ENCODE peak calls at places on chromosome 14, in nine cellular contexts. I is pancreas; N is brain microvascular endothelial cell; F is uterus; D is OCI-LY7; P is adrenal gland; H is endodermal cell; L is CD8-positive, alpha-beta T cell; G is lung. R is an unnamed sample. For H3K36me3, the result is how much of the 10 kb centered on the place peaks cover.

GRCh38 chr14:78985668-78986073 is 815.5 kb downstream of the NRXN3 start:
- DNase-seq in I (no peak), N (peak), F (no peak), D (no peak), P (no peak), H (peak), L (no peak), G (no peak), R (no peak)

GRCh38 chr14:95488376-95489162 is 27.9 kb downstream of the SYNE3 start:
- DNase-seq in I (no peak), N (no peak), F (no peak), D (no peak), P (no peak), H (no peak), L (no peak), G (no peak), R (no peak)

GRCh38 chr14:58807271-58807670 is 169.5 kb downstream of the DACT1 start:
- DNase-seq in I (no peak), N (no peak), F (no peak), D (no peak), P (no peak), H (no peak), L (no peak), G (no peak), R (no peak)

GRCh38 chr14:36661506-36662257 is at the start of gene PAX9:
- DNase-seq in I (peak), N (peak), F (no peak), D (peak), P (peak), H (peak), L (no peak), G (peak), R (peak)

GRCh38 chr14:34098045-34098984 is 147.4 kb upstream of the EGLN3 start:
- DNase-seq in I (peak), N (peak), F (peak), D (no peak), P (peak), H (peak), L (no peak), G (no peak), R (no peak)

GRCh38 chr14:22319526-22320352 is 269.3 kb downstream of the DAD1 start:
- DNase-seq in I (peak), N (peak), F (peak), D (peak), P (peak), H (peak), L (no peak), G (peak), R (peak)

GRCh38 chr14:89750206-89750867 is 204.2 kb downstream of the EFCAB11 start:
- DNase-seq in I (no peak), N (no peak), F (no peak), D (no peak), P (no peak), H (no peak), L (no peak), G (no peak), R (no peak)

GRCh38 chr14:59020382-59020781 is 168.1 kb upstream of the DAAM1 start:
- DNase-seq in I (no peak), N (peak), F (no peak), D (peak), P (no peak), H (no peak), L (no peak), G (no peak), R (no peak)

GRCh38 chr14:25953532-25954144 is 644.2 kb downstream of the NOVA1 start:
- DNase-seq in I (peak), N (peak), F (peak), D (no peak), P (peak), H (no peak), L (no peak), G (no peak), R (no peak)

GRCh38 chr14:69059658-69060648 is 80.9 kb upstream of the ACTN1 start:
- DNase-seq in I (no peak), N (peak), F (peak), D (no peak), P (peak), H (no peak), L (no peak), G (peak), R (no peak)

GRCh38 chr14:105123981-105124836 is 44.4 kb downstream of the JAG2 start:
- DNase-seq in I (no peak), N (no peak), F (no peak), D (no peak), P (peak), H (no peak), L (peak), G (no peak), R (no peak)

GRCh38 chr14:77882098-77882497 is 82.2 kb downstream of the ADCK1 start:
- DNase-seq in I (peak), N (no peak), F (no peak), D (no peak), P (peak), H (no peak), L (no peak), G (no peak), R (no peak)

GRCh38 chr14:88488081-88488480 is 66.7 kb downstream of the PTPN21 start:
- DNase-seq in I (no peak), N (no peak), F (no peak), D (no peak), P (no peak), H (no peak), L (no peak), G (no peak), R (no peak)

GRCh38 chr14:53517276-53517960 is 364.3 kb upstream of the DDHD1 start:
- DNase-seq in I (no peak), N (peak), F (no peak), D (no peak), P (no peak), H (no peak), L (no peak), G (no peak), R (no peak)

GRCh38 chr14:38078393-38078792 is 129.3 kb upstream of the SSTR1 start:
- DNase-seq in I (peak), N (no peak), F (peak), D (peak), P (peak), H (no peak), L (peak), G (peak), R (peak)

GRCh38 chr14:50773632-50774541 is 57.1 kb downstream of the NIN start:
- DNase-seq in I (peak), N (peak), F (no peak), D (peak), P (peak), H (peak), L (no peak), G (no peak), R (no peak)

GRCh38 chr14:57502581-57503254 is 9.1 kb upstream of the CCDC198 start:
- DNase-seq in I (no peak), N (no peak), F (no peak), D (no peak), P (no peak), H (no peak), L (no peak), G (no peak), R (no peak)

GRCh38 chr14:67680121-67680602 is 5.7 kb upstream of the VTI1B start:
- DNase-seq in I (no peak), N (peak), F (no peak), D (no peak), P (no peak), H (no peak), L (no peak), G (no peak), R (no peak)

GRCh38 chr14:50836515-50836914 is 5.6 kb upstream of the NIN start:
- DNase-seq in I (no peak), N (no peak), F (no peak), D (no peak), P (no peak), H (no peak), L (no peak), G (no peak), R (no peak)

GRCh38 chr14:20391505-20391904 is 21.8 kb downstream of the TEP1 start:
- DNase-seq in I (no peak), N (no peak), F (no peak), D (no peak), P (no peak), H (no peak), L (no peak), G (no peak), R (no peak)

GRCh38 chr14:74952697-74953484 is 2.5 kb downstream of the PGF start:
- DNase-seq in I (no peak), N (no peak), F (no peak), D (no peak), P (no peak), H (no peak), L (no peak), G (no peak), R (no peak)

GRCh38 chr14:23518716-23519115 is 32.8 kb downstream of the ZFHX2 start:
- DNase-seq in I (no peak), N (no peak), F (no peak), D (no peak), P (no peak), H (peak), L (no peak), G (no peak), R (no peak)

GRCh38 chr14:105305769-105306168 is 5.0 kb upstream of the BRF1 start:
- DNase-seq in I (no peak), N (no peak), F (no peak), D (no peak), P (no peak), H (no peak), L (no peak), G (no peak), R (no peak)

GRCh38 chr14:90276627-90277367 is 20.4 kb downstream of the PSMC1 start:
- DNase-seq in I (no peak), N (peak), F (no peak), D (no peak), P (peak), H (peak), L (no peak), G (no peak), R (no peak)

GRCh38 chr14:60514378-60515243 is 5.7 kb downstream of the SIX6 start:
- DNase-seq in I (peak), N (no peak), F (no peak), D (no peak), P (no peak), H (peak), L (no peak), G (no peak), R (no peak)

GRCh38 chr14:28754209-28754985 is 12.2 kb upstream of the FOXG1 start:
- DNase-seq in I (peak), N (peak), F (no peak), D (peak), P (peak), H (peak), L (no peak), G (no peak), R (peak)

GRCh38 chr14:55129428-55130193 is 559 bp downstream of the LGALS3 start:
- DNase-seq in I (peak), N (peak), F (peak), D (no peak), P (peak), H (peak), L (peak), G (peak), R (peak)

GRCh38 chr14:55128386-55129085 is 516 bp upstream of the LGALS3 start:
- DNase-seq in I (no peak), N (no peak), F (no peak), D (no peak), P (no peak), H (no peak), L (no peak), G (no peak), R (no peak)

GRCh38 chr14:55131782-55132181 is 2.7 kb downstream of the LGALS3 start:
- DNase-seq in I (no peak), N (no peak), F (no peak), D (peak), P (no peak), H (no peak), L (no peak), G (no peak), R (no peak)

GRCh38 chr14:55129086-55129427 is at the start of gene LGALS3:
- DNase-seq in I (peak), N (no peak), F (peak), D (no peak), P (peak), H (peak), L (peak), G (peak), R (peak)

DNA sequence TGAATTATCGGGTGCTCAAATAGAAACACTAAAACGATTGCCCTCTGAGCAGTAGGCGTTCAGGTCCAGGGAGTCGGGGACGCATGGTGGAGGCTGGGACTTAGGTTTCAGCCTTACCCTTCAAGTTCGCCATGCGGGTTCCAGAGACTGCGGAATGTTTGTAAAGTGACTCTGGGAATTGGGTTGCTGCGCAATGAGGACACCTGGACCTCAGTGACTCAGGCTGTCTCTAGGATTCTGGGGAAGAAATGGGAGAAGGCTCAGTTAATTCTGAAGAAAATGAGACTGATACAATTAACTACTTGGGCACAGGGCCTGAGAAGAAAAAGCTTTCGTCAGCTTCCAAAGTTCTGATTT is 1.1 kb downstream of the LGALS3 start:
- DNase-seq in I (peak), N (no peak), F (peak), D (no peak), P (no peak), H (peak), L (no peak), G (no peak), R (no peak)
- H3K4me3 ChIP-seq in I (peak), N (peak), F (peak), D (no peak), P (peak), H (peak), L (no peak), G (peak), R (peak)

GRCh38 chr14:100664841-100665425 is 61.8 kb upstream of the DLK1 start:
- DNase-seq in I (peak), N (no peak), F (peak), D (no peak), P (peak), H (peak), L (no peak), G (no peak), R (no peak)

GRCh38 chr14:100666851-100667250 is 59.8 kb upstream of the DLK1 start:
- DNase-seq in I (no peak), N (no peak), F (no peak), D (no peak), P (no peak), H (no peak), L (no peak), G (no peak), R (no peak)

GRCh38 chr14:100666403-100666802 is 60.3 kb upstream of the DLK1 start:
- DNase-seq in I (no peak), N (no peak), F (no peak), D (no peak), P (peak), H (peak), L (no peak), G (no peak), R (no peak)

GRCh38 chr14:100664234-100664633 is 62.5 kb upstream of the DLK1 start:
- DNase-seq in I (no peak), N (no peak), F (no peak), D (no peak), P (peak), H (peak), L (no peak), G (no peak), R (no peak)

GRCh38 chr14:100665518-100666032 is 61.1 kb upstream of the DLK1 start:
- DNase-seq in I (peak), N (no peak), F (no peak), D (no peak), P (peak), H (peak), L (no peak), G (no peak), R (no peak)
- TF ChIP-seq CTCF in I (no peak), N (no peak), F (no peak), D (no peak), P (no peak), H (no peak), L (no peak), G (no peak), R (no peak)

DNA sequence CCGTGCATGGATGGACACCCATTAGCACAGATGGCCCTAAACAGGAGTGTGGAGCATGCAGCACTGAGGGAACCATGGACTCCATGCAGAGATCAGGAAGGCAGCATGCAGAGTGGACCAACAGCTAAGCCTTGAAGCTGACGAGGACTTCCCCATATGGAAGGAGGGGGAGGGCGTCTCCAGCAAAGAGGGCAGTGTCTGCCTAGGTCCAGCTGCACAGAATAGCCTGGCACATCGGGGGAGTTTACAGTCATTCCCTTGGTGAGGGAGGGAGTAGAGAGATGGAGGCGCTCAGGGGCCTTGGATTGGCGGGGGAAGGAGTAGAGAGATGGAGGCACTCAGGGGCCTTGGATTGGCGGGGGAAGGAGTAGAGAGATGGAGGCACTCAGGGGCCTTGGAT is 64.5 kb downstream of the ANKRD9 start:
- DNase-seq in I (no peak), N (no peak), F (no peak), D (no peak), P (no peak), H (no peak), L (no peak), G (no peak), R (no peak)
- H3K36me3 ChIP-seq in I (half or more), N (under half), F (under half), D (under half), P (under half), H (under half), L (under half), G (under half), R (under half)

GRCh38 chr14:92631098-92631497 is 117.3 kb downstream of the LGMN start:
- DNase-seq in I (no peak), N (no peak), F (no peak), D (no peak), P (no peak), H (no peak), L (no peak), G (no peak), R (no peak)

GRCh38 chr14:92633724-92634123 is 114.7 kb downstream of the LGMN start:
- DNase-seq in I (no peak), N (no peak), F (no peak), D (no peak), P (no peak), H (no peak), L (no peak), G (no peak), R (no peak)

GRCh38 chr14:92635031-92635430 is 113.4 kb downstream of the LGMN start:
- DNase-seq in I (no peak), N (no peak), F (no peak), D (no peak), P (no peak), H (no peak), L (no peak), G (no peak), R (no peak)

GRCh38 chr14:92632546-92633273 is 115.7 kb downstream of the LGMN start:
- DNase-seq in I (no peak), N (no peak), F (no peak), D (no peak), P (no peak), H (no peak), L (no peak), G (no peak), R (no peak)

GRCh38 chr14:92633274-92633616 is 115.2 kb downstream of the LGMN start:
- DNase-seq in I (no peak), N (no peak), F (no peak), D (no peak), P (no peak), H (no peak), L (no peak), G (no peak), R (no peak)
- H3K4me3 ChIP-seq in I (no peak), N (no peak), F (no peak), D (no peak), P (no peak), H (no peak), L (no peak), G (no peak), R (no peak)

GRCh38 chr14:103730490-103731035 is 15.0 kb downstream of the ZFYVE21 start:
- DNase-seq in I (peak), N (no peak), F (no peak), D (no peak), P (peak), H (no peak), L (no peak), G (no peak), R (no peak)
- TF ChIP-seq CTCF in I (no peak), N (peak), F (no peak), D (no peak), P (peak), H (peak), L (no peak), G (no peak), R (no peak)

GRCh38 chr14:61739133-61739532 is 23.1 kb upstream of the SNAPC1 start:
- DNase-seq in I (no peak), N (no peak), F (no peak), D (no peak), P (no peak), H (no peak), L (no peak), G (no peak), R (no peak)
- H3K36me3 ChIP-seq in I (half or more), N (half or more), F (under half), D (half or more), P (under half), H (half or more), L (under half), G (under half), R (under half)

DNA sequence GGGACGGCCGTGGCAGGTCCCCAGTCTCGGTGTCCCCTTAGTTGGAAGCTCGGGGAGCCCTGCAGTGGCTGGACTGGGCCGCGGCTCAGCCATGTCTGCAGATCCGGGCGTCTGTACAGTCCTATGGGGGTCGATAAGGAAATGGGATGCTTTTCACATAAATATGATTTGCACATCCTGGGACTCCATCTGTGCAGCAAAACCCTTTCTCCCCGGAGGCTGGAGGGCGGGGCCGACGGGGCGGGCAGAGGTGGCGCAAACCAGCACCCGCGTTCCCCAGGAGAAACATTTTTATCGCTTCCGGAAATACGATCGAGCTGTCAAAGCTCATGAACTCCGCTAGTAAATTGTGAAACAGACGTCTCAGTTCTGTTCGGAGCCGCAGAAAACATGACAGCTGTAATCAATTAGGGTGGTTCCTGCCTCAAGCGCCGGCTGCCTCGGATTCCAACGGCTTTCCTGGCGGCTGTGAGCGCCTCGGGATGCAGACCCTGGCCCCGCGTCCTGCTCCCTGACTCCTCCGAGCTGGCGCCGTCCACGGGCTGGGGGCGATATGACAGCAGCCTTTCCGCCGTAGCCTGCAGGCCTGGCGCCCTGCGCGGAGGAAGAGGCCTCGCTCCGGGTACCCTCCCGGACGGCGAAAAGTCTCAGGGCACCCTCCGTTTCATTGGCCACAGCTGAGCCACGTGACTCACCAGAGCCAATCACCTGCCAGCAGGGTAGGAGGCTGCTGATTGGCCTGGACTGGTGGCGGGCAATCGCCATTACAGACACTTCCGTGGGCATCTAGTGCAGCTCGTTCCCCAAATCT is 23.0 kb downstream of the DIO3 start:
- DNase-seq in I (no peak), N (no peak), F (peak), D (no peak), P (no peak), H (peak), L (no peak), G (no peak), R (no peak)
- H3K4me3 ChIP-seq in I (no peak), N (peak), F (no peak), D (no peak), P (no peak), H (no peak), L (no peak), G (no peak), R (no peak)

GRCh38 chr14:73785834-73786631 is 65.6 kb upstream of the PTGR2 start:
- DNase-seq in I (peak), N (peak), F (peak), D (peak), P (peak), H (peak), L (peak), G (peak), R (no peak)
- TF ChIP-seq CTCF in I (no peak), N (peak), F (peak), D (peak), P (peak), H (peak), L (no peak), G (no peak), R (no peak)

GRCh38 chr14:76778546-76779215 is 17.4 kb downstream of the VASH1 start:
- DNase-seq in I (no peak), N (no peak), F (no peak), D (no peak), P (no peak), H (peak), L (peak), G (no peak), R (no peak)

GRCh38 chr14:76776306-76777251 is 15.3 kb downstream of the VASH1 start:
- DNase-seq in I (no peak), N (no peak), F (no peak), D (peak), P (peak), H (peak), L (peak), G (no peak), R (no peak)

GRCh38 chr14:76775695-76776305 is 14.5 kb downstream of the VASH1 start:
- DNase-seq in I (no peak), N (no peak), F (no peak), D (no peak), P (peak), H (peak), L (peak), G (no peak), R (no peak)

GRCh38 chr14:76779221-76780057 is 18.2 kb downstream of the VASH1 start:
- DNase-seq in I (no peak), N (no peak), F (no peak), D (no peak), P (no peak), H (peak), L (peak), G (no peak), R (no peak)

GRCh38 chr14:76777721-76778120 is 16.5 kb downstream of the VASH1 start:
- DNase-seq in I (no peak), N (no peak), F (no peak), D (no peak), P (no peak), H (peak), L (peak), G (no peak), R (no peak)
- H3K36me3 ChIP-seq in I (under half), N (under half), F (under half), D (under half), P (under half), H (under half), L (under half), G (under half), R (under half)

R was measured in MM.1S.